ENCODE peak calls at places on chromosomes 5 and 9, in seven cellular contexts. One of them, this sample, is unnamed.

GRCh38 chr5:139565411-139566305 is 4.5 kb downstream of the UBE2D2 start:
- DNase-seq in T-helper 17 cell: peak
- DNase-seq in NCI-H226: no peak
- DNase-seq in head of caudate nucleus: peak
- DNase-seq in occipital lobe: no peak
- DNase-seq in esophagus squamous epithelium: no peak
- DNase-seq in renal cortical epithelial cell: no peak
- DNase-seq in this sample: no peak

GRCh38 chr5:446864-447263 is 3.9 kb downstream of the EXOC3 start:
- DNase-seq in NCI-H226: no peak
- DNase-seq in occipital lobe: no peak
- DNase-seq in T-helper 17 cell: no peak
- DNase-seq in renal cortical epithelial cell: peak
- DNase-seq in esophagus squamous epithelium: no peak
- DNase-seq in head of caudate nucleus: no peak
- DNase-seq in this sample: no peak

GRCh38 chr5:159629158-159629557 is 287.1 kb upstream of the ADRA1B start:
- DNase-seq in NCI-H226: no peak
- DNase-seq in head of caudate nucleus: no peak
- DNase-seq in esophagus squamous epithelium: no peak
- DNase-seq in occipital lobe: no peak
- DNase-seq in T-helper 17 cell: no peak
- DNase-seq in renal cortical epithelial cell: no peak
- DNase-seq in this sample: no peak

GRCh38 chr5:125582358-125582757 is 835.9 kb upstream of the ZNF608 start:
- DNase-seq in T-helper 17 cell: no peak
- DNase-seq in occipital lobe: no peak
- DNase-seq in esophagus squamous epithelium: no peak
- DNase-seq in NCI-H226: no peak
- DNase-seq in renal cortical epithelial cell: no peak
- DNase-seq in head of caudate nucleus: no peak
- DNase-seq in this sample: no peak

GRCh38 chr9:136614372-136614922 is 48.3 kb upstream of the EGFL7 start:
- DNase-seq in T-helper 17 cell: no peak
- DNase-seq in renal cortical epithelial cell: peak
- DNase-seq in occipital lobe: no peak
- DNase-seq in esophagus squamous epithelium: no peak
- DNase-seq in head of caudate nucleus: no peak
- DNase-seq in NCI-H226: no peak
- DNase-seq in this sample: no peak

GRCh38 chr9:91623004-91623403 is 199.4 kb upstream of the NFIL3 start:
- DNase-seq in esophagus squamous epithelium: no peak
- DNase-seq in T-helper 17 cell: no peak
- DNase-seq in renal cortical epithelial cell: no peak
- DNase-seq in NCI-H226: peak
- DNase-seq in head of caudate nucleus: no peak
- DNase-seq in occipital lobe: no peak
- DNase-seq in this sample: peak

GRCh38 chr5:56350595-56351170 is 117.6 kb upstream of the ANKRD55 start:
- DNase-seq in esophagus squamous epithelium: no peak
- DNase-seq in NCI-H226: peak
- DNase-seq in T-helper 17 cell: no peak
- DNase-seq in head of caudate nucleus: no peak
- DNase-seq in occipital lobe: no peak
- DNase-seq in renal cortical epithelial cell: peak
- DNase-seq in this sample: peak

GRCh38 chr9:129208191-129209091 is 30.4 kb upstream of the IER5L start:
- DNase-seq in NCI-H226: no peak
- DNase-seq in esophagus squamous epithelium: no peak
- DNase-seq in T-helper 17 cell: no peak
- DNase-seq in occipital lobe: no peak
- DNase-seq in head of caudate nucleus: no peak
- DNase-seq in renal cortical epithelial cell: no peak
- DNase-seq in this sample: no peak

GRCh38 chr9:75930766-75931311 is 40.4 kb downstream of the PCSK5 start:
- DNase-seq in occipital lobe: no peak
- DNase-seq in NCI-H226: no peak
- DNase-seq in head of caudate nucleus: no peak
- DNase-seq in T-helper 17 cell: no peak
- DNase-seq in esophagus squamous epithelium: no peak
- DNase-seq in renal cortical epithelial cell: peak
- DNase-seq in this sample: no peak

GRCh38 chr5:33277061-33277460 is 163.7 kb upstream of the TARS1 start:
- DNase-seq in occipital lobe: no peak
- DNase-seq in head of caudate nucleus: no peak
- DNase-seq in esophagus squamous epithelium: no peak
- DNase-seq in renal cortical epithelial cell: no peak
- DNase-seq in NCI-H226: no peak
- DNase-seq in T-helper 17 cell: no peak
- DNase-seq in this sample: no peak

GRCh38 chr5:141491323-141492167 is 2.7 kb downstream of the PCDHGC5 start:
- DNase-seq in head of caudate nucleus: peak
- DNase-seq in occipital lobe: no peak
- DNase-seq in esophagus squamous epithelium: no peak
- DNase-seq in T-helper 17 cell: no peak
- DNase-seq in renal cortical epithelial cell: no peak
- DNase-seq in NCI-H226: no peak
- DNase-seq in this sample: no peak

GRCh38 chr9:106287108-106287631 is 575.8 kb upstream of the ZNF462 start:
- DNase-seq in head of caudate nucleus: peak
- DNase-seq in renal cortical epithelial cell: no peak
- DNase-seq in occipital lobe: no peak
- DNase-seq in NCI-H226: no peak
- DNase-seq in T-helper 17 cell: no peak
- DNase-seq in esophagus squamous epithelium: no peak
- DNase-seq in this sample: no peak

GRCh38 chr5:75471193-75471592 is 40.2 kb downstream of the CERT1 start:
- DNase-seq in occipital lobe: no peak
- DNase-seq in head of caudate nucleus: no peak
- DNase-seq in renal cortical epithelial cell: peak
- DNase-seq in NCI-H226: no peak
- DNase-seq in T-helper 17 cell: no peak
- DNase-seq in esophagus squamous epithelium: no peak
- DNase-seq in this sample: no peak

GRCh38 chr9:107534510-107535078 is 45.0 kb upstream of the KLF4 start:
- DNase-seq in T-helper 17 cell: no peak
- DNase-seq in esophagus squamous epithelium: no peak
- DNase-seq in NCI-H226: no peak
- DNase-seq in occipital lobe: no peak
- DNase-seq in renal cortical epithelial cell: no peak
- DNase-seq in head of caudate nucleus: no peak
- DNase-seq in this sample: peak

GRCh38 chr5:126054593-126055347 is 368.4 kb upstream of the GRAMD2B start:
- DNase-seq in occipital lobe: no peak
- DNase-seq in renal cortical epithelial cell: peak
- DNase-seq in T-helper 17 cell: no peak
- DNase-seq in esophagus squamous epithelium: no peak
- DNase-seq in head of caudate nucleus: no peak
- DNase-seq in NCI-H226: no peak
- DNase-seq in this sample: no peak

GRCh38 chr9:131727184-131727785 is 12.6 kb downstream of the RAPGEF1 start:
- DNase-seq in head of caudate nucleus: no peak
- DNase-seq in occipital lobe: peak
- DNase-seq in NCI-H226: no peak
- DNase-seq in T-helper 17 cell: no peak
- DNase-seq in renal cortical epithelial cell: peak
- DNase-seq in esophagus squamous epithelium: no peak
- DNase-seq in this sample: peak

GRCh38 chr9:79254900-79255651 is 316.7 kb upstream of the TLE4 start:
- DNase-seq in occipital lobe: no peak
- DNase-seq in NCI-H226: peak
- DNase-seq in head of caudate nucleus: no peak
- DNase-seq in T-helper 17 cell: no peak
- DNase-seq in esophagus squamous epithelium: no peak
- DNase-seq in renal cortical epithelial cell: peak
- DNase-seq in this sample: no peak

GRCh38 chr5:56328753-56329560 is 95.8 kb upstream of the ANKRD55 start:
- DNase-seq in T-helper 17 cell: peak
- DNase-seq in renal cortical epithelial cell: peak
- DNase-seq in head of caudate nucleus: no peak
- DNase-seq in esophagus squamous epithelium: no peak
- DNase-seq in NCI-H226: peak
- DNase-seq in occipital lobe: no peak
- DNase-seq in this sample: no peak

GRCh38 chr9:78291240-78291915 is 5.5 kb upstream of the PSAT1 start:
- DNase-seq in occipital lobe: no peak
- DNase-seq in T-helper 17 cell: no peak
- DNase-seq in NCI-H226: no peak
- DNase-seq in esophagus squamous epithelium: no peak
- DNase-seq in renal cortical epithelial cell: no peak
- DNase-seq in head of caudate nucleus: no peak
- DNase-seq in this sample: no peak

GRCh38 chr9:133679466-133680051 is 43.4 kb downstream of the DBH start:
- DNase-seq in T-helper 17 cell: no peak
- DNase-seq in renal cortical epithelial cell: no peak
- DNase-seq in occipital lobe: no peak
- DNase-seq in head of caudate nucleus: no peak
- DNase-seq in esophagus squamous epithelium: no peak
- DNase-seq in NCI-H226: no peak
- DNase-seq in this sample: no peak

GRCh38 chr9:76044420-76044819 is 153.9 kb downstream of the PCSK5 start:
- DNase-seq in NCI-H226: no peak
- DNase-seq in head of caudate nucleus: no peak
- DNase-seq in T-helper 17 cell: no peak
- DNase-seq in renal cortical epithelial cell: peak
- DNase-seq in esophagus squamous epithelium: no peak
- DNase-seq in occipital lobe: no peak
- DNase-seq in this sample: peak

GRCh38 chr9:75088646-75089368 is 493 bp downstream of the OSTF1 start:
- DNase-seq in head of caudate nucleus: peak
- DNase-seq in T-helper 17 cell: peak
- DNase-seq in esophagus squamous epithelium: peak
- DNase-seq in NCI-H226: no peak
- DNase-seq in occipital lobe: no peak
- DNase-seq in renal cortical epithelial cell: peak
- DNase-seq in this sample: peak

GRCh38 chr9:26779072-26779471 is 113.5 kb downstream of the CAAP1 start:
- DNase-seq in T-helper 17 cell: no peak
- DNase-seq in occipital lobe: no peak
- DNase-seq in renal cortical epithelial cell: no peak
- DNase-seq in esophagus squamous epithelium: no peak
- DNase-seq in head of caudate nucleus: no peak
- DNase-seq in NCI-H226: no peak
- DNase-seq in this sample: no peak

GRCh38 chr5:3600106-3600997 is 4.7 kb downstream of the IRX1 start:
- DNase-seq in occipital lobe: no peak
- DNase-seq in head of caudate nucleus: no peak
- DNase-seq in esophagus squamous epithelium: no peak
- DNase-seq in renal cortical epithelial cell: no peak
- DNase-seq in NCI-H226: no peak
- DNase-seq in T-helper 17 cell: no peak
- DNase-seq in this sample: no peak

GRCh38 chr9:101716629-101717028 is 21.8 kb downstream of the GRIN3A start:
- DNase-seq in T-helper 17 cell: no peak
- DNase-seq in esophagus squamous epithelium: no peak
- DNase-seq in NCI-H226: no peak
- DNase-seq in occipital lobe: no peak
- DNase-seq in head of caudate nucleus: no peak
- DNase-seq in renal cortical epithelial cell: no peak
- DNase-seq in this sample: no peak

GRCh38 chr9:118630079-118630478 is 739.2 kb downstream of the BRINP1 start:
- DNase-seq in renal cortical epithelial cell: no peak
- DNase-seq in esophagus squamous epithelium: no peak
- DNase-seq in occipital lobe: no peak
- DNase-seq in NCI-H226: peak
- DNase-seq in head of caudate nucleus: no peak
- DNase-seq in T-helper 17 cell: no peak
- DNase-seq in this sample: no peak

GRCh38 chr5:31889131-31889561 is 250.2 kb downstream of the PDZD2 start:
- DNase-seq in occipital lobe: no peak
- DNase-seq in esophagus squamous epithelium: no peak
- DNase-seq in NCI-H226: no peak
- DNase-seq in head of caudate nucleus: no peak
- DNase-seq in renal cortical epithelial cell: peak
- DNase-seq in T-helper 17 cell: no peak
- DNase-seq in this sample: no peak

GRCh38 chr9:133889498-133890301 is 102.4 kb downstream of the VAV2 start:
- DNase-seq in T-helper 17 cell: no peak
- DNase-seq in NCI-H226: peak
- DNase-seq in head of caudate nucleus: no peak
- DNase-seq in esophagus squamous epithelium: no peak
- DNase-seq in renal cortical epithelial cell: peak
- DNase-seq in occipital lobe: no peak
- DNase-seq in this sample: no peak

GRCh38 chr9:117734523-117735314 is 30.5 kb downstream of the TLR4 start:
- DNase-seq in NCI-H226: no peak
- DNase-seq in T-helper 17 cell: no peak
- DNase-seq in esophagus squamous epithelium: no peak
- DNase-seq in occipital lobe: no peak
- DNase-seq in head of caudate nucleus: no peak
- DNase-seq in renal cortical epithelial cell: peak
- DNase-seq in this sample: no peak

GRCh38 chr9:114157516-114158176 is 2.3 kb downstream of the COL27A1 start:
- DNase-seq in head of caudate nucleus: no peak
- DNase-seq in T-helper 17 cell: no peak
- DNase-seq in NCI-H226: no peak
- DNase-seq in renal cortical epithelial cell: no peak
- DNase-seq in occipital lobe: no peak
- DNase-seq in esophagus squamous epithelium: no peak
- DNase-seq in this sample: peak

GRCh38 chr9:33170464-33171156 is 3.5 kb upstream of the B4GALT1 start:
- DNase-seq in occipital lobe: no peak
- DNase-seq in NCI-H226: peak
- DNase-seq in renal cortical epithelial cell: peak
- DNase-seq in head of caudate nucleus: peak
- DNase-seq in T-helper 17 cell: no peak
- DNase-seq in esophagus squamous epithelium: no peak
- DNase-seq in this sample: no peak

GRCh38 chr5:6745706-6746217 is 32.5 kb downstream of the TENT4A start:
- DNase-seq in renal cortical epithelial cell: peak
- DNase-seq in T-helper 17 cell: no peak
- DNase-seq in head of caudate nucleus: no peak
- DNase-seq in esophagus squamous epithelium: no peak
- DNase-seq in occipital lobe: no peak
- DNase-seq in NCI-H226: peak
- DNase-seq in this sample: peak

GRCh38 chr5:131990716-131991115 is 20.7 kb downstream of the ACSL6 start:
- DNase-seq in head of caudate nucleus: no peak
- DNase-seq in NCI-H226: no peak
- DNase-seq in occipital lobe: no peak
- DNase-seq in renal cortical epithelial cell: no peak
- DNase-seq in T-helper 17 cell: no peak
- DNase-seq in esophagus squamous epithelium: no peak
- DNase-seq in this sample: no peak

GRCh38 chr9:92655896-92656536 is 13.9 kb downstream of the IPPK start:
- DNase-seq in T-helper 17 cell: no peak
- DNase-seq in renal cortical epithelial cell: no peak
- DNase-seq in NCI-H226: no peak
- DNase-seq in head of caudate nucleus: no peak
- DNase-seq in occipital lobe: no peak
- DNase-seq in esophagus squamous epithelium: no peak
- DNase-seq in this sample: no peak

GRCh38 chr9:101639785-101640437 is 45.1 kb upstream of the PPP3R2 start:
- DNase-seq in esophagus squamous epithelium: no peak
- DNase-seq in T-helper 17 cell: no peak
- DNase-seq in occipital lobe: no peak
- DNase-seq in renal cortical epithelial cell: no peak
- DNase-seq in NCI-H226: no peak
- DNase-seq in head of caudate nucleus: no peak
- DNase-seq in this sample: no peak